ENCODE peak calls at places on chromosomes 13 and 19, in nine cellular contexts. K is fibroblast of lung, F is ovary, U is aorta, D is HCT116, S is neural progenitor cell, A is tibial artery, J is DND-41, Y is K562. B is an unnamed sample. For H3K9me3, the result is how much of the 10 kb centered on the place peaks cover.

GRCh38 chr19:38634757-38635482 is 12.5 kb upstream of the ACTN4 start:
- DNase-seq in K (peak), D (no peak), J (peak), F (peak), U (peak), A (peak), Y (peak), S (peak), B (peak)

GRCh38 chr19:8306235-8307054 is 1.7 kb downstream of the CD320 start:
- DNase-seq in D (no peak), Y (peak), A (no peak), S (no peak), F (peak), U (peak), J (peak), K (no peak), B (no peak)

GRCh38 chr13:113904411-113904810 is 40.5 kb upstream of the GAS6 start:
- DNase-seq in F (no peak), U (no peak), S (peak), D (no peak), K (no peak), J (peak), A (no peak), Y (no peak), B (peak)

GRCh38 chr19:40717880-40718773 is 1.2 kb downstream of the ITPKC start:
- DNase-seq in S (peak), A (peak), F (peak), D (no peak), J (no peak), Y (peak), K (peak), U (peak), B (no peak)

GRCh38 chr13:32098275-32098674 is 66.7 kb downstream of the FRY start:
- DNase-seq in K (no peak), F (no peak), A (no peak), S (no peak), D (no peak), U (no peak), Y (no peak), J (no peak), B (no peak)

GRCh38 chr13:41494202-41494601 is 36.9 kb downstream of the RGCC start:
- DNase-seq in J (no peak), K (no peak), U (no peak), F (no peak), D (no peak), S (no peak), Y (no peak), A (no peak), B (no peak)

GRCh38 chr13:24004971-24005370 is 107.7 kb upstream of the C1QTNF9B start:
- DNase-seq in U (no peak), S (no peak), D (no peak), Y (no peak), J (no peak), A (no peak), K (no peak), F (no peak), B (no peak)

GRCh38 chr19:17719730-17720486 is 628 bp downstream of the MAP1S start:
- DNase-seq in D (no peak), A (no peak), S (peak), U (no peak), K (no peak), Y (peak), F (peak), J (peak), B (peak)

GRCh38 chr13:100529666-100530065 is 58.9 kb downstream of the GGACT start:
- DNase-seq in K (no peak), J (no peak), S (no peak), F (no peak), U (no peak), D (no peak), A (no peak), Y (no peak), B (no peak)

GRCh38 chr13:39931505-39931904 is 276.0 kb downstream of the COG6 start:
- DNase-seq in S (no peak), J (no peak), U (no peak), K (no peak), F (no peak), A (no peak), D (no peak), Y (no peak), B (no peak)

GRCh38 chr13:24734951-24735350 is 29.0 kb upstream of the RNF17 start:
- DNase-seq in D (no peak), K (no peak), S (no peak), F (no peak), U (no peak), A (no peak), Y (no peak), J (no peak), B (no peak)

GRCh38 chr13:111898956-111899713 is 167.8 kb upstream of the SOX1 start:
- DNase-seq in U (no peak), Y (no peak), F (no peak), J (no peak), K (no peak), D (no peak), A (no peak), S (no peak), B (no peak)

DNA sequence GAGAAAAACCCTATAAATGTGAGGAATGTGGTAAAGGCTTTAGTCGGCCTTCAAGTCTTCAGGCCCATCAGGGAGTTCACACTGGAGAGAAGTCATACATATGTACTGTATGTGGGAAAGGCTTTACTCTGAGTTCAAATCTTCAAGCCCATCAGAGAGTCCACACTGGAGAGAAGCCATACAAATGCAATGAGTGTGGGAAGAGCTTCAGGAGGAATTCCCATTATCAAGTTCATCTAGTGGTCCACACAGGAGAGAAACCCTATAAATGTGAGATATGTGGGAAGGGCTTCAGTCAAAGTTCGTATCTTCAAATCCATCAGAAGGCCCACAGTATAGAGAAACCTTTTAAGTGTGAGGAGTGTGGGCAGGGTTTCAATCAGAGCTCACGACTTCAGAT is 11.7 kb downstream of the ZNF226 start:
- DNase-seq in Y (no peak), U (no peak), S (no peak), J (no peak), F (no peak), D (no peak), A (no peak), K (peak), B (no peak)
- H3K9me3 ChIP-seq in Y (under half), U (under half), S (under half), J (under half), F (under half), D (under half), A (half or more), K (under half), B (under half)

DNA sequence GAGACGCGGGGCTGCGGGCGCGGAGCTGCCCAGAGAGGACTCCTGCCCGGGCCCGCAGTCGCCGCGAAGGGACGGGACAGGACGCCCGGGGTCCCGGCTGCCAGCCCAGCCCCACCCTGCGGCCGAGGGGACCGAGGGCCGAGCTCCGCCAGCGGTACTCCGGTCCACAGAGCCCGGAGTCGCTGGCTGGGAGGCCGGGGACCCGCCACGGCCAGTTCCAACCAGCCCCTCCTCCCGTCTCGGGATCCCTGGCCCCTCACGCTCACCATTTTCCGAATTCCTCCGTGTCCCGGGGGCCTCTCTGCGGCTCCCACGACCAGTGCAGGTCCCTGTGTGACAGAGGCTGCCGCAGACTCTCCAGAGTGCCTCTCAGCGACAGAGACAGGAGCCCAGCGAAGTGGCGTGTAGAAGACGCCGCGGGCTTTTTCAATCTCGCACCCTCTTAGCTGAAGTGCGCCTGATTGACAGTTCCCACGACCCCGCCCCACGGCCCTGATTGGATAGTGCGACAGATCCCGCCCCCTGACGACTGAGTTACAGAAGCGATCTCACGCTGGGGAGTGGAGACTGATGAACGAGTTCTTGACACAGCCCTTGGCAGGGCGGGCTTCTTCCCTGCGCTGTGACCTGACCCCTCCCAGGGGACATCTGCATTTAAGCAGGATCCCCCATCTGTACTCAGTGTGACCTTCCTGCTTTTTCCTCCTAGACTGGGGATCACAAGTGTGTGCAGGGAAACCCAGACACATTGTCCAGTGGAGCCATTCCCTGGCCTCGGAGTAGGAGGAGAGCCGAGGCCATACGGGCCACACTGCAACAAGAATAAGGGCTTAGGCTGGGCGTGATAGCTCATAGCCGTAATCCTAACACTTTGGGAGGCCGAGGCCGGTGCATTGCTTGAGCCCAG is 44.0 kb downstream of the ZNF823 start:
- DNase-seq in J (peak), F (peak), A (peak), Y (peak), K (peak), U (peak), D (peak), S (peak), B (peak)
- H3K4me3 ChIP-seq in J (peak), F (peak), A (peak), Y (peak), K (peak), U (peak), D (peak), S (peak), B (peak)

DNA sequence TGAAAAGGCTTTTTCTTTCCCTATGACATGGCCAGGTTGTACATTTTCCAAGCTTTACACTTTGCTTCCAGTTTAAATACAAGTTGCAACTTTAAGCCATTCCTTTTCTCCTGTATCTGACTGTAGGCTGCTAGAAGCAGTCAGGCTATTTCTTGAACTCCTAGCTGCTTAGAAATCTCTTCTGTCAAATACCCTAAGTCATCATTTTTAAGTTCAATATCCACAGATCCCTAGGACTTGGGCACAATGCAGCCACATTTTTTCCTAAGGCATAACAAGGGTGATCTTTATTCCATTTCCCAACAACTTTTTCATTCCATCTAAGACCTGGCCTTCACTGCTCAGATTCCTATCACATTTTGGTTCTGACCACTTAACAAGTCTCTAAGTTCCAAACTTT is 142.7 kb upstream of the TUBA3C start:
- DNase-seq in U (no peak), A (no peak), J (no peak), K (no peak), F (no peak), S (no peak), Y (no peak), D (no peak), B (no peak)
- H3K9me3 ChIP-seq in U (under half), A (under half), J (under half), K (under half), F (under half), S (half or more), Y (under half), D (under half), B (under half)

DNA sequence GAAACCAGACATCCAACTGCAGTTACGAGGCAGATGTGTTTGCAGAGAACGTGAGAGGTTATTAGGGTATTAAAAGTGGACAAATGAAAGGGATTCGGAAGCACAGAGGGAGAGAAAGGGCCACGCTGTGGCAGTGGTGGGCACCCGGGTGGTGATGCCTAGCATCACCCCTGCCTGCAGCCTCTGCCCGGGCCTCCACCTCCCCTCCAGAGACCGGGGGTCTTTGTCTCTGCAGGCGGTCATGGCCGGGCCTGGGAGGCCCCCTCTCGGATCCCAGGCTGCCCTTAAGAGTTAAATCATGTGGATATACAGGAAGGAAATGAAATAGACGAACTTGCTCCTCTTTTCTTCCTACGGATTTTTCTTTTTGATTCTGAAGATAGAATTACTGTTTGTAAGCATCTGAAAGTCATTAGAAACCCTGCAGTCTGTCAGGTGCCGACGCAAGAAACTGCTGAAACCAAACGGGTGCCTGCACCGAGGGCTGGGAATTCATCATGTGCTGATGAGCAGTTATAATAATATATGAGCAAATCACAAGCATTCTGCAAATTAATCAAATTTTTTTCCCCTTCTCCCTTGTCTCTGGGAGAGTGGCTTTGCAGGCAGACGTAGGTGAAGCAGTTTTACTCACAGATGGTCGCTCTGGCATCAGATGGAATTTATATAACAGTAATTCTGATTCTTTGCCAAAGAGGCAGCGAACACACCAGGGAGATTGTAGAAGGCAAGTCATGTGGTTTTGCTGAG is 319.8 kb downstream of the ZNF536 start:
- DNase-seq in A (no peak), Y (no peak), K (no peak), D (no peak), S (no peak), J (no peak), F (no peak), U (no peak), B (no peak)
- H3K4me3 ChIP-seq in A (no peak), Y (no peak), K (no peak), D (no peak), S (no peak), J (no peak), F (peak), U (no peak), B (no peak)